ENCODE peak calls at places on chromosomes 6 and 20, in five cellular contexts. Y, J, S, M and E are unnamed samples.

GRCh38 chr20:52230406-52230805 is 38.8 kb upstream of the ZFP64 start:
- DNase-seq in M (no peak), Y (peak; percentile 63), J (no peak), S (no peak), E (peak; percentile 51)

GRCh38 chr20:63978319-63979220 is 872 bp downstream of the SAMD10 start:
- DNase-seq in Y (peak; percentile 32), M (peak; percentile 89), S (peak; percentile 81), J (peak; percentile 48), E (peak; percentile 33)

GRCh38 chr6:13242590-13242989 is 85.7 kb downstream of the TBC1D7 start:
- DNase-seq in S (no peak), M (no peak), J (no peak), Y (no peak), E (no peak)

GRCh38 chr20:17541996-17542395 is 10.8 kb upstream of the BFSP1 start:
- DNase-seq in M (no peak), J (no peak), S (no peak), Y (peak; percentile 81), E (peak; percentile 91)

GRCh38 chr6:157453978-157454377 is 73.0 kb downstream of the ZDHHC14 start:
- DNase-seq in J (no peak), Y (no peak), M (no peak), S (no peak), E (no peak)

GRCh38 chr20:33660685-33661058 is 1.5 kb upstream of the C20orf144 start:
- DNase-seq in J (no peak), M (no peak), S (no peak), Y (no peak), E (no peak)

GRCh38 chr6:100466410-100467143 is 1.9 kb upstream of the SIM1 start:
- DNase-seq in S (no peak), Y (no peak), J (no peak), M (no peak), E (no peak)

GRCh38 chr6:32216998-32217397 is 6.9 kb downstream of the NOTCH4 start:
- DNase-seq in M (no peak), S (no peak), Y (no peak), J (no peak), E (no peak)

GRCh38 chr6:32406857-32407256 is at the start of gene BTNL2:
- DNase-seq in M (no peak), Y (no peak), J (no peak), S (no peak), E (no peak)

GRCh38 chr6:4489538-4489937 is 286.7 kb upstream of the CDYL start:
- DNase-seq in S (no peak), Y (no peak), J (no peak), M (no peak), E (no peak)

GRCh38 chr6:16438677-16439615 is 200.6 kb downstream of the GMPR start:
- DNase-seq in M (no peak), S (no peak), Y (peak; percentile 73), J (no peak), E (peak; percentile 56)

GRCh38 chr20:13298692-13299373 is 77.8 kb downstream of the ISM1 start:
- DNase-seq in M (no peak), J (no peak), S (no peak), Y (no peak), E (no peak)

GRCh38 chr20:13296070-13296469 is 75.0 kb downstream of the ISM1 start:
- DNase-seq in J (no peak), Y (no peak), M (no peak), S (no peak), E (no peak)

GRCh38 chr20:13295637-13296036 is 74.6 kb downstream of the ISM1 start:
- DNase-seq in M (no peak), J (no peak), S (no peak), Y (no peak), E (no peak)

GRCh38 chr20:13299401-13299800 is 78.3 kb downstream of the ISM1 start:
- DNase-seq in M (no peak), J (no peak), S (no peak), Y (no peak), E (no peak)

GRCh38 chr20:13297105-13297899 is 76.2 kb downstream of the ISM1 start:
- DNase-seq in M (no peak), Y (no peak), S (no peak), J (no peak), E (no peak)
- H3K4me3 ChIP-seq in M (no peak overlapping the region), Y (no peak overlapping the region), S (no peak overlapping the region), J (no peak overlapping the region), E (no peak overlapping the region)

DNA sequence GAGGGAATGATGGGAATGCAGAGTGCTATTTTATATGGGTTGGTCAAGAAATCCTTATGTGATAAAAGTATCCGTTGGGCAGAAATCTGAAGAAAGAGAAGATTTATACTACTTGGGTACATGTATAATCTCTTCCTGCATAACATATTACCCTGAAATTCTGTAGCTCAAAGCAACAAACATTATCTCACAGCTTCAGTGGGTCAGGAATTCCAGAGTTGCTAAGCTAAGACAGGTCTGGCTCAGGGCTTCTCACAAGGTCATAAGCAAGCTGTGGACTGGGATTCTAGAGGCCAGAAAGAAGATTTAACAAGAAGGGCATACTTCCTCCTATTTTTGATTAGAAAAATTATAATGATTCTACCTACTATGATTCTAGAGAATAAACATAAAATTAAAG is 172.5 kb upstream of the THEMIS start:
- DNase-seq in Y (no peak), J (no peak), M (no peak), S (no peak), E (no peak)
- TF ChIP-seq CTCF in Y (no peak), J (no peak), M (no peak), S (no peak), E (no peak)

GRCh38 chr6:137827411-137827940 is 39.6 kb upstream of the TNFAIP3 start:
- DNase-seq in J (no peak), S (no peak), M (no peak), Y (no peak), E (no peak)

GRCh38 chr6:137821486-137821885 is 45.6 kb upstream of the TNFAIP3 start:
- DNase-seq in Y (no peak), J (no peak), M (no peak), S (no peak), E (peak; percentile 11)

GRCh38 chr6:137824502-137824879 is 42.6 kb upstream of the TNFAIP3 start:
- DNase-seq in S (no peak), M (no peak), J (no peak), Y (no peak), E (no peak)

GRCh38 chr6:137820952-137821351 is 46.1 kb upstream of the TNFAIP3 start:
- DNase-seq in Y (peak; percentile 78), J (no peak), S (no peak), M (no peak), E (peak; percentile 50)

GRCh38 chr6:137823826-137824501 is 43.1 kb upstream of the TNFAIP3 start:
- DNase-seq in M (peak; percentile 35), S (peak; percentile 47), Y (peak; percentile 81), J (peak; percentile 45), E (peak; percentile 72)
- H3K4me3 ChIP-seq in M (no peak overlapping the region), S (no peak overlapping the region), Y (no peak overlapping the region), J (no peak overlapping the region), E (no peak overlapping the region)

GRCh38 chr6:151240861-151241642 is 1.3 kb downstream of the AKAP12 start:
- DNase-seq in M (peak; percentile 48), J (peak; percentile 60), Y (peak; percentile 74), S (peak; percentile 47), E (peak; percentile 68)
- TF ChIP-seq CTCF in M (no peak), J (no peak), Y (no peak), S (no peak), E (no peak)

GRCh38 chr20:2326046-2326445 is 30.2 kb downstream of the TGM3 start:
- DNase-seq in S (no peak), M (no peak), J (no peak), Y (no peak), E (no peak)
- H3K4me3 ChIP-seq in S (no peak overlapping the region), M (no peak overlapping the region), J (no peak overlapping the region), Y (no peak overlapping the region), E (no peak overlapping the region)

DNA sequence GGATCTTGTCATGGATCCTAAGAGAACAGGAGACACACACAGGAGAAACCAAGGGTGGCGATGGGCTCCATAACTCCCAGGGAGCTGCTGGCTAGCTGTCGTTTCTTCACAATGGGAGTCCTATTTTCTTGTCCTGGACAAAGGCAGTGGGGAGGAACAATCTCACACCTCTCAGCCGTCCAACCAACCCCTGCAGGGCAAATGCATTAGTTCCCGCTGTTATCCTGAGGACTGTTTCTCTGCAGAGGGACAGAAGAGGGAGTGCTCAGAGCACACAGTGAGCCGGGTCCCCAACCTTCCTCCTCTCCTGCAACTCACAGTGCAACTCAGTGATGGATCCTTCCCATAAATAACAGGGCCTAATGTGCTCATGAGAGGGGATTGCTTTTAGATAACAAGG is 453.2 kb upstream of the AGPAT4 start:
- DNase-seq in Y (no peak), J (no peak), S (no peak), M (no peak), E (no peak)
- TF ChIP-seq CTCF in Y (no peak), J (no peak), S (no peak), M (no peak), E (no peak)

GRCh38 chr20:3547906-3548305 is 77.1 kb downstream of the ATRN start:
- DNase-seq in J (no peak), M (no peak), S (no peak), Y (no peak), E (no peak)
- H3K4me3 ChIP-seq in J (no peak overlapping the region), M (no peak overlapping the region), S (no peak overlapping the region), Y (no peak overlapping the region), E (no peak overlapping the region)

DNA sequence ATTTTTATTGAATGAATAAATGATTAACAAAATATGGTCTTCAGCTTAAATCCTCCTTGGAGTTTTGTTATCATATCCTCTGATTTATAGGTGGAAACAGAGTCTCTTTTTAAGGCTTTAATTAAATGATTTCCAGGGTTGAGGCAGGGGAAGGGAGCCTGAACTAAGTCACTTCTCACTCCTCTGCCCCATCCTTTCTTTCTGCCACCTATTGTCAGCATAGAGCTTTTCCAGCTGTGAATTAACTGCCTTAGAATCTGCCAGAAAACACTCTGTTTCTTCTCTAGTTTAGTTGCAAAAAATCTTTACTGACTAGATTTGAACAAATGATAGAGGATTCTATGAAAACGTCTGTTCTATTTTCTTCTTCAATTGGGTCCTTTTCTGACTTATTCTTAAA is 9.8 kb downstream of the OGFRL1 start:
- DNase-seq in S (no peak), M (no peak), Y (no peak), J (no peak), E (no peak)
- TF ChIP-seq CTCF in S (no peak), M (no peak), Y (no peak), J (no peak), E (no peak)

GRCh38 chr6:41684311-41685182 is 46.3 kb downstream of the MDFI start:
- DNase-seq in M (no peak), S (no peak), J (no peak), Y (no peak), E (no peak)

GRCh38 chr6:41682966-41683459 is 44.7 kb downstream of the MDFI start:
- DNase-seq in Y (no peak), S (no peak), J (peak; percentile 32), M (no peak), E (no peak)

GRCh38 chr6:41682056-41682477 is 43.8 kb downstream of the MDFI start:
- DNase-seq in S (peak; percentile 93), M (peak; percentile 97), Y (peak; percentile 94), J (peak; percentile 87), E (peak; percentile 89)

GRCh38 chr6:41683460-41684310 is 45.4 kb downstream of the MDFI start:
- DNase-seq in M (peak; percentile 77), Y (peak; percentile 72), S (peak; percentile 80), J (peak; percentile 77), E (peak; percentile 60)

DNA sequence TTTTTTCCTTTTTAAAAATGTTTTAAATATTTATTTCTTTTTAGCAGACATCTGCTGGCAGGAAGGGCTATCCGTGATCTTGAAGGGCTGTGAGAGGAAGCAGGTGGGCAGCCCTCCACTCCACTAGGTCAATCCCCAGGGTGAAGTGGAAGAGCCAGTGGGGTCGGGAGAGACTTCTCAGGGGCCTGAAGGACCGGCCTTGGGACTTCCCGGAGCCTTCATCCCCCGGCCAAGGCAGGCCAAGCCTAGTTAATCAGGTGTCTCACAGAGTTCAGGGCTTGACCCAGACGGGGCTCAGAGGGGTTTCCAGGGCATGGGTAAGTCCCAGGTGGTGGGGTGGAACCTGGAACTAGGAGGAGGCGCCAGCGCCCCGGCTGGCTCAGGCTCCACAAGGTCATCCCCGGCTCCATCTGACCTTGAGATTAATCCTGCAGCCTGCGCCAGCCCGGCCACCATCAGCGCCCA is 44.3 kb downstream of the MDFI start:
- DNase-seq in J (peak; percentile 41), S (no peak), Y (no peak), M (peak; percentile 70), E (no peak)
- H3K4me3 ChIP-seq in J (no peak overlapping the region), S (peak overlapping the region; percentile 65), Y (no peak overlapping the region), M (no peak overlapping the region), E (no peak overlapping the region)